ENCODE peak calls at places on chromosome 6, in nine cellular contexts. E is activated CD4-positive, CD25-positive, alpha-beta regulatory T cell; C is NCI-H1092; U is NK-92 treated with Interleukin-12 subunit alpha and Interleukin-12 subunit beta, amount 100 ng/mL, for 24 hours; A is WTC11; S is foreskin melanocyte; D is NCI-H774; H is activated CD8-positive, alpha-beta memory T cell treated with anti-CD3 and anti-CD28 coated beads, Interleukin-2, amount 50 U/mL, for 48 hours; Q is RWPE2. Z is an unnamed sample.

GRCh38 chr6:17115251-17116089 is 13.6 kb downstream of the STMND1 start:
- DNase-seq in E (no peak), D (no peak), H (no peak), S (no peak), A (no peak), C (no peak), U (no peak), Q (no peak), Z (no peak)

GRCh38 chr6:111057074-111057752 is 30.1 kb upstream of the SLC16A10 start:
- DNase-seq in D (peak), C (no peak), E (no peak), Q (no peak), H (no peak), U (no peak), A (no peak), S (peak), Z (no peak)

GRCh38 chr6:27650620-27651370 is 177.9 kb upstream of the ZNF184 start:
- DNase-seq in D (peak), U (no peak), S (no peak), C (no peak), E (no peak), Q (no peak), A (peak), H (peak), Z (no peak)

GRCh38 chr6:124040655-124041054 is 237.0 kb downstream of the NKAIN2 start:
- DNase-seq in A (no peak), Q (no peak), C (no peak), H (no peak), U (no peak), S (no peak), D (no peak), E (no peak), Z (no peak)

GRCh38 chr6:142331075-142331551 is 29.3 kb downstream of the ADGRG6 start:
- DNase-seq in D (no peak), Q (no peak), C (no peak), A (no peak), S (peak), U (no peak), E (no peak), H (no peak), Z (no peak)

GRCh38 chr6:43584892-43585570 is 9.0 kb downstream of the POLH start:
- DNase-seq in H (no peak), C (no peak), S (no peak), E (no peak), Q (no peak), D (no peak), A (no peak), U (no peak), Z (no peak)

GRCh38 chr6:18016133-18016532 is 28.7 kb upstream of the KIF13A start:
- DNase-seq in S (no peak), A (no peak), U (no peak), Q (no peak), H (no peak), D (no peak), E (no peak), C (no peak), Z (no peak)

GRCh38 chr6:142786476-142786875 is 158.5 kb downstream of the HIVEP2 start:
- DNase-seq in D (no peak), S (no peak), Q (no peak), U (no peak), E (no peak), H (no peak), C (no peak), A (no peak), Z (no peak)